ENCODE peak calls at places on chromosomes 11 and 22, in five cellular contexts. One of them, this sample, is unnamed.

GRCh38 chr11:28384418-28384817 is 276.2 kb downstream of the METTL15 start:
- DNase-seq in SJSA1: peak
- DNase-seq in CD4-positive, alpha-beta T cell: no peak
- DNase-seq in astrocyte: peak
- DNase-seq in CD4-positive, alpha-beta memory T cell: no peak
- DNase-seq in this sample: peak

GRCh38 chr11:75302346-75302745 is 49.1 kb downstream of the ARRB1 start:
- DNase-seq in SJSA1: no peak
- DNase-seq in CD4-positive, alpha-beta T cell: no peak
- DNase-seq in CD4-positive, alpha-beta memory T cell: no peak
- DNase-seq in astrocyte: no peak
- DNase-seq in this sample: no peak

GRCh38 chr22:29816539-29816938 is 21.5 kb downstream of the ASCC2 start:
- DNase-seq in SJSA1: no peak
- DNase-seq in astrocyte: no peak
- DNase-seq in CD4-positive, alpha-beta memory T cell: no peak
- DNase-seq in CD4-positive, alpha-beta T cell: no peak
- DNase-seq in this sample: no peak

GRCh38 chr11:26457660-26458059 is 114.4 kb downstream of the MUC15 start:
- DNase-seq in CD4-positive, alpha-beta T cell: no peak
- DNase-seq in SJSA1: no peak
- DNase-seq in CD4-positive, alpha-beta memory T cell: no peak
- DNase-seq in astrocyte: no peak
- DNase-seq in this sample: no peak

GRCh38 chr22:37827056-37827455 is 3.9 kb downstream of the GALR3 start:
- DNase-seq in CD4-positive, alpha-beta T cell: no peak
- DNase-seq in astrocyte: no peak
- DNase-seq in CD4-positive, alpha-beta memory T cell: no peak
- DNase-seq in SJSA1: no peak
- DNase-seq in this sample: no peak

GRCh38 chr11:31968774-31969433 is 122.0 kb upstream of the RCN1 start:
- DNase-seq in SJSA1: no peak
- DNase-seq in CD4-positive, alpha-beta T cell: no peak
- DNase-seq in astrocyte: peak
- DNase-seq in CD4-positive, alpha-beta memory T cell: no peak
- DNase-seq in this sample: no peak

GRCh38 chr11:9639099-9639498 is 24.8 kb upstream of the SWAP70 start:
- DNase-seq in astrocyte: no peak
- DNase-seq in CD4-positive, alpha-beta T cell: no peak
- DNase-seq in SJSA1: no peak
- DNase-seq in CD4-positive, alpha-beta memory T cell: no peak
- DNase-seq in this sample: no peak

GRCh38 chr11:86132667-86133310 is 63.9 kb upstream of the PICALM start:
- DNase-seq in astrocyte: no peak
- DNase-seq in CD4-positive, alpha-beta T cell: no peak
- DNase-seq in CD4-positive, alpha-beta memory T cell: no peak
- DNase-seq in SJSA1: no peak
- DNase-seq in this sample: no peak

GRCh38 chr11:117064275-117064674 is 34.0 kb downstream of the SIK3 start:
- DNase-seq in SJSA1: no peak
- DNase-seq in CD4-positive, alpha-beta T cell: no peak
- DNase-seq in CD4-positive, alpha-beta memory T cell: no peak
- DNase-seq in astrocyte: peak
- DNase-seq in this sample: no peak

GRCh38 chr11:31598454-31598853 is 88.9 kb downstream of the ELP4 start:
- DNase-seq in CD4-positive, alpha-beta T cell: no peak
- DNase-seq in SJSA1: no peak
- DNase-seq in CD4-positive, alpha-beta memory T cell: no peak
- DNase-seq in astrocyte: no peak
- DNase-seq in this sample: no peak

GRCh38 chr22:27982106-27982505 is 63.0 kb upstream of the PITPNB start:
- DNase-seq in CD4-positive, alpha-beta T cell: no peak
- DNase-seq in astrocyte: no peak
- DNase-seq in CD4-positive, alpha-beta memory T cell: no peak
- DNase-seq in SJSA1: peak
- DNase-seq in this sample: no peak

GRCh38 chr11:115699326-115699725 is 195.1 kb upstream of the CADM1 start:
- DNase-seq in SJSA1: no peak
- DNase-seq in CD4-positive, alpha-beta T cell: no peak
- DNase-seq in astrocyte: no peak
- DNase-seq in CD4-positive, alpha-beta memory T cell: no peak
- DNase-seq in this sample: no peak

GRCh38 chr11:110890995-110891394 is 178.8 kb upstream of the ARHGAP20 start:
- DNase-seq in CD4-positive, alpha-beta T cell: no peak
- DNase-seq in CD4-positive, alpha-beta memory T cell: no peak
- DNase-seq in SJSA1: no peak
- DNase-seq in astrocyte: no peak
- DNase-seq in this sample: no peak

GRCh38 chr22:20520093-20520511 is 12.7 kb downstream of the MED15 start:
- DNase-seq in astrocyte: peak
- DNase-seq in SJSA1: no peak
- DNase-seq in CD4-positive, alpha-beta memory T cell: no peak
- DNase-seq in CD4-positive, alpha-beta T cell: no peak
- DNase-seq in this sample: no peak

GRCh38 chr11:104799251-104799650 is 99.0 kb downstream of the CASP12 start:
- DNase-seq in CD4-positive, alpha-beta memory T cell: peak
- DNase-seq in astrocyte: no peak
- DNase-seq in CD4-positive, alpha-beta T cell: no peak
- DNase-seq in SJSA1: no peak
- DNase-seq in this sample: no peak

GRCh38 chr11:92123540-92123939 is 101.1 kb upstream of the FAT3 start:
- DNase-seq in CD4-positive, alpha-beta memory T cell: no peak
- DNase-seq in CD4-positive, alpha-beta T cell: no peak
- DNase-seq in SJSA1: no peak
- DNase-seq in astrocyte: peak
- DNase-seq in this sample: no peak

GRCh38 chr11:111429066-111429506 is 50.0 kb upstream of the POU2AF1 start:
- DNase-seq in CD4-positive, alpha-beta T cell: peak
- DNase-seq in SJSA1: no peak
- DNase-seq in CD4-positive, alpha-beta memory T cell: peak
- DNase-seq in astrocyte: no peak
- DNase-seq in this sample: peak

GRCh38 chr11:125345706-125346561 is 150.1 kb downstream of the FEZ1 start:
- DNase-seq in SJSA1: no peak
- DNase-seq in astrocyte: peak
- DNase-seq in CD4-positive, alpha-beta T cell: peak
- DNase-seq in CD4-positive, alpha-beta memory T cell: peak
- DNase-seq in this sample: no peak

GRCh38 chr11:77147668-77148321 is 19.7 kb downstream of the MYO7A start:
- DNase-seq in CD4-positive, alpha-beta memory T cell: peak
- DNase-seq in SJSA1: no peak
- DNase-seq in CD4-positive, alpha-beta T cell: no peak
- DNase-seq in astrocyte: no peak
- DNase-seq in this sample: no peak

GRCh38 chr22:40651057-40651456 is 14.5 kb upstream of the MRTFA start:
- DNase-seq in CD4-positive, alpha-beta memory T cell: no peak
- DNase-seq in CD4-positive, alpha-beta T cell: no peak
- DNase-seq in SJSA1: no peak
- DNase-seq in astrocyte: no peak
- DNase-seq in this sample: no peak

GRCh38 chr11:86802601-86803051 is 2.3 kb downstream of the PRSS23 start:
- DNase-seq in CD4-positive, alpha-beta T cell: no peak
- DNase-seq in astrocyte: peak
- DNase-seq in CD4-positive, alpha-beta memory T cell: no peak
- DNase-seq in SJSA1: no peak
- DNase-seq in this sample: peak

GRCh38 chr11:2144549-2145220 is 5.5 kb upstream of the IGF2 start:
- DNase-seq in CD4-positive, alpha-beta T cell: no peak
- DNase-seq in astrocyte: no peak
- DNase-seq in SJSA1: no peak
- DNase-seq in CD4-positive, alpha-beta memory T cell: no peak
- DNase-seq in this sample: no peak

GRCh38 chr11:71441251-71441650 is 6.9 kb downstream of the DHCR7 start:
- DNase-seq in CD4-positive, alpha-beta memory T cell: no peak
- DNase-seq in astrocyte: no peak
- DNase-seq in CD4-positive, alpha-beta T cell: no peak
- DNase-seq in SJSA1: no peak
- DNase-seq in this sample: no peak

GRCh38 chr11:16966633-16967346 is 47.4 kb downstream of the PLEKHA7 start:
- DNase-seq in astrocyte: no peak
- DNase-seq in CD4-positive, alpha-beta memory T cell: no peak
- DNase-seq in SJSA1: no peak
- DNase-seq in CD4-positive, alpha-beta T cell: no peak
- DNase-seq in this sample: no peak

GRCh38 chr11:16968196-16968595 is 46.0 kb downstream of the PLEKHA7 start:
- DNase-seq in CD4-positive, alpha-beta memory T cell: no peak
- DNase-seq in astrocyte: no peak
- DNase-seq in CD4-positive, alpha-beta T cell: no peak
- DNase-seq in SJSA1: no peak
- DNase-seq in this sample: no peak

GRCh38 chr11:16963316-16963876 is 50.8 kb downstream of the PLEKHA7 start:
- DNase-seq in SJSA1: no peak
- DNase-seq in CD4-positive, alpha-beta T cell: no peak
- DNase-seq in CD4-positive, alpha-beta memory T cell: no peak
- DNase-seq in astrocyte: no peak
- DNase-seq in this sample: no peak

GRCh38 chr11:16967347-16967662 is 46.9 kb downstream of the PLEKHA7 start:
- DNase-seq in CD4-positive, alpha-beta T cell: no peak
- DNase-seq in astrocyte: no peak
- DNase-seq in CD4-positive, alpha-beta memory T cell: no peak
- DNase-seq in SJSA1: no peak
- DNase-seq in this sample: no peak

DNA sequence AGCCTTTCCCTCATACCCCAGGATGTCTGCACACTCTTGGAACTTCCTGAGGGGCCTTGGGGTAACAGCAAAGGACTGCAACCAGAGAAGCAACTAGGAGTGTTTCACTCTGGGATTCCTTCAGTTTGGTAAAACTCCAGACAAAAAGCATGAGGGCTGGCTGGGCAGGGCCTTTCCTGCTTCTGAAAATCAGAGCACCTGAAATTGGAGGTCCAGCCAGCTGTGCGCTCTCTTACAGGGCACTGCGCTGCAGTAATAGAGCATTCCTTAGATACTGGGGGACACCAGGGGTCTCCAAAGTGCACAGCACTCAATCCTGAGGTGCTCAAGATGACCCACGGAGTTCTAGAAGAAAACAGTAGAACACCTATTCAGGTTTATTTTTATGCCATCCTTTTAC is 49.7 kb downstream of the PLEKHA7 start:
- DNase-seq in astrocyte: no peak
- DNase-seq in SJSA1: no peak
- DNase-seq in CD4-positive, alpha-beta T cell: no peak
- DNase-seq in CD4-positive, alpha-beta memory T cell: no peak
- DNase-seq in this sample: no peak
- H3K27ac ChIP-seq in astrocyte: no peak
- H3K27ac ChIP-seq in SJSA1: no peak
- H3K27ac ChIP-seq in CD4-positive, alpha-beta T cell: no peak
- H3K27ac ChIP-seq in CD4-positive, alpha-beta memory T cell: no peak
- H3K27ac ChIP-seq in this sample: no peak

GRCh38 chr11:130555251-130555841 is 106.9 kb downstream of the ADAMTS15 start:
- DNase-seq in SJSA1: no peak
- DNase-seq in CD4-positive, alpha-beta T cell: no peak
- DNase-seq in CD4-positive, alpha-beta memory T cell: no peak
- DNase-seq in astrocyte: peak
- DNase-seq in this sample: no peak
- H3K27ac ChIP-seq in SJSA1: no peak
- H3K27ac ChIP-seq in CD4-positive, alpha-beta T cell: no peak
- H3K27ac ChIP-seq in CD4-positive, alpha-beta memory T cell: no peak
- H3K27ac ChIP-seq in astrocyte: no peak
- H3K27ac ChIP-seq in this sample: no peak

GRCh38 chr11:34145847-34146381 is 40.5 kb downstream of the NAT10 start:
- DNase-seq in astrocyte: no peak
- DNase-seq in CD4-positive, alpha-beta memory T cell: no peak
- DNase-seq in CD4-positive, alpha-beta T cell: no peak
- DNase-seq in SJSA1: no peak
- DNase-seq in this sample: no peak
- H3K27ac ChIP-seq in astrocyte: no peak
- H3K27ac ChIP-seq in CD4-positive, alpha-beta memory T cell: no peak
- H3K27ac ChIP-seq in CD4-positive, alpha-beta T cell: no peak
- H3K27ac ChIP-seq in SJSA1: no peak
- H3K27ac ChIP-seq in this sample: no peak

GRCh38 chr11:72702842-72703241 is 28.6 kb upstream of the PDE2A start:
- DNase-seq in CD4-positive, alpha-beta T cell: no peak
- DNase-seq in SJSA1: no peak
- DNase-seq in CD4-positive, alpha-beta memory T cell: no peak
- DNase-seq in astrocyte: no peak
- DNase-seq in this sample: no peak
- H3K27ac ChIP-seq in CD4-positive, alpha-beta T cell: no peak
- H3K27ac ChIP-seq in SJSA1: no peak
- H3K27ac ChIP-seq in CD4-positive, alpha-beta memory T cell: no peak
- H3K27ac ChIP-seq in astrocyte: no peak
- H3K27ac ChIP-seq in this sample: no peak

DNA sequence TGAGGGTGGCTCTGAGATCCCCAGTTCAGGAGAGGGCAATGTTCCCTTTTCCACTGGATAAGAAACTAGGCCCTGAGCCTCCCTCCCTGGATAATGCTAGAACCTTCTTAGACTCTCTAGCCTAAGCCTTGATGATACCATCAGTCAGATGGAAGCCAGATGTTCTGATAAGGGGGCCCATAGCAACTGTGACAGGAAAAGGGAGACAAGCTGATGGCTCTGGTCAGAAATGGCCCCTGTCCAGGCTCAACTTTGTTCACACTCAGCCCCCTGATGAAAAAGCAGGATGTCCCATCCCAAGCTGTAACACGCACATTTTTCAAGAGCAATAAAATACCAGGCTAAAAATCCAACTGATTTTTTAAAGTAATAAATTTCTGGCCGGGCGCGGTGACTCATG is 7.2 kb upstream of the OAF start:
- DNase-seq in CD4-positive, alpha-beta memory T cell: no peak
- DNase-seq in CD4-positive, alpha-beta T cell: no peak
- DNase-seq in astrocyte: no peak
- DNase-seq in SJSA1: no peak
- DNase-seq in this sample: no peak
- H3K27ac ChIP-seq in CD4-positive, alpha-beta memory T cell: no peak
- H3K27ac ChIP-seq in CD4-positive, alpha-beta T cell: no peak
- H3K27ac ChIP-seq in astrocyte: no peak
- H3K27ac ChIP-seq in SJSA1: no peak
- H3K27ac ChIP-seq in this sample: no peak

GRCh38 chr11:64448599-64449380 is 89.8 kb downstream of the RPS6KA4 start:
- DNase-seq in CD4-positive, alpha-beta T cell: peak
- DNase-seq in astrocyte: peak
- DNase-seq in SJSA1: peak
- DNase-seq in CD4-positive, alpha-beta memory T cell: peak
- DNase-seq in this sample: no peak
- H3K27ac ChIP-seq in CD4-positive, alpha-beta T cell: no peak
- H3K27ac ChIP-seq in astrocyte: no peak
- H3K27ac ChIP-seq in SJSA1: no peak
- H3K27ac ChIP-seq in CD4-positive, alpha-beta memory T cell: no peak
- H3K27ac ChIP-seq in this sample: no peak

DNA sequence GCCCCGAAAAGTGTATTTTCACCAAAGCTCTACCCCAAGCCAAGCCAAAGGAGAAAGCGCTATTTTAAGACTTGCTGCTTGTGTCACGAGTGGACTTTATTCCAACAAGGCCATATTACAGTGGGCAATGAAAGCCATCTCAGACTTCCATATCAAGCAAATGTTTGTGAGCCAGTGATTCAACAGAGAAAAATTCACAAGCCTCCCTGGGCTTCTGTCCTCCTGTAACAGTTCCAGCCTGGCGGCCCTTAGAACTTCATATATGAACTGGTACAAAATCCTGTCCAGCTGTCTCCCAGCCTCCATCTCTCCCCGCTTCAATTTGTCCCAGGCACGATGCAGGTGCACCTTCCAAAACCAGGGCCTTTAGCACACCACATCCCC is 11.2 kb downstream of the LARGE1 start:
- DNase-seq in CD4-positive, alpha-beta T cell: no peak
- DNase-seq in astrocyte: peak
- DNase-seq in SJSA1: no peak
- DNase-seq in CD4-positive, alpha-beta memory T cell: no peak
- DNase-seq in this sample: no peak
- H3K27ac ChIP-seq in CD4-positive, alpha-beta T cell: no peak
- H3K27ac ChIP-seq in astrocyte: no peak
- H3K27ac ChIP-seq in SJSA1: no peak
- H3K27ac ChIP-seq in CD4-positive, alpha-beta memory T cell: no peak
- H3K27ac ChIP-seq in this sample: no peak

GRCh38 chr11:22465620-22466019 is 127.4 kb downstream of the SLC17A6 start:
- DNase-seq in CD4-positive, alpha-beta memory T cell: no peak
- DNase-seq in SJSA1: no peak
- DNase-seq in CD4-positive, alpha-beta T cell: no peak
- DNase-seq in astrocyte: peak
- DNase-seq in this sample: no peak
- H3K27ac ChIP-seq in CD4-positive, alpha-beta memory T cell: no peak
- H3K27ac ChIP-seq in SJSA1: no peak
- H3K27ac ChIP-seq in CD4-positive, alpha-beta T cell: no peak
- H3K27ac ChIP-seq in astrocyte: peak
- H3K27ac ChIP-seq in this sample: no peak